ENCODE peak calls at places on chromosomes 5 and 9, in five cellular contexts. H is HCT116, O is HepG2, Y is GM12878, D is H1. G is an unnamed sample.

GRCh38 chr9:126218726-126219125 is 107.9 kb upstream of the MVB12B start:
- DNase-seq in D (no peak), H (no peak), O (no peak), Y (no peak), G (no peak)

GRCh38 chr5:139459451-139459934 is 3.0 kb downstream of the ECSCR start:
- DNase-seq in Y (peak; percentile 64), O (peak; percentile 52), H (no peak), D (no peak), G (no peak)

GRCh38 chr5:61886214-61886613 is 419.8 kb upstream of the KIF2A start:
- DNase-seq in Y (no peak), O (no peak), H (no peak), D (no peak), G (no peak)

GRCh38 chr9:126614088-126614454 is 343 bp downstream of the LMX1B start:
- DNase-seq in H (no peak), D (no peak), Y (no peak), O (no peak), G (peak; percentile 85)

GRCh38 chr5:111673896-111674626 is 82.9 kb downstream of the NREP start:
- DNase-seq in D (no peak), H (no peak), O (no peak), Y (no peak), G (no peak)

GRCh38 chr9:106481003-106481614 is 381.9 kb upstream of the ZNF462 start:
- DNase-seq in H (no peak), O (no peak), D (no peak), Y (no peak), G (no peak)

GRCh38 chr9:114884787-114885452 is 45.5 kb downstream of the TNFSF8 start:
- DNase-seq in D (no peak), O (peak; percentile 87), Y (no peak), H (no peak), G (no peak)

GRCh38 chr5:84017704-84018240 is 297.1 kb upstream of the HAPLN1 start:
- DNase-seq in Y (no peak), O (no peak), H (no peak), D (no peak), G (no peak)

GRCh38 chr5:72160959-72161358 is 53.7 kb downstream of the MAP1B start:
- DNase-seq in O (no peak), Y (no peak), D (no peak), H (no peak), G (no peak)

GRCh38 chr5:174145821-174146220 is 100.3 kb downstream of the NSG2 start:
- DNase-seq in H (no peak), D (no peak), Y (no peak), O (no peak), G (no peak)

GRCh38 chr5:169765176-169765575 is 128.1 kb downstream of the DOCK2 start:
- DNase-seq in Y (no peak), D (no peak), O (no peak), H (no peak), G (no peak)

GRCh38 chr9:37454238-37454637 is 11.0 kb downstream of the ZBTB5 start:
- DNase-seq in H (no peak), O (peak; percentile 58), Y (no peak), D (no peak), G (no peak)

DNA sequence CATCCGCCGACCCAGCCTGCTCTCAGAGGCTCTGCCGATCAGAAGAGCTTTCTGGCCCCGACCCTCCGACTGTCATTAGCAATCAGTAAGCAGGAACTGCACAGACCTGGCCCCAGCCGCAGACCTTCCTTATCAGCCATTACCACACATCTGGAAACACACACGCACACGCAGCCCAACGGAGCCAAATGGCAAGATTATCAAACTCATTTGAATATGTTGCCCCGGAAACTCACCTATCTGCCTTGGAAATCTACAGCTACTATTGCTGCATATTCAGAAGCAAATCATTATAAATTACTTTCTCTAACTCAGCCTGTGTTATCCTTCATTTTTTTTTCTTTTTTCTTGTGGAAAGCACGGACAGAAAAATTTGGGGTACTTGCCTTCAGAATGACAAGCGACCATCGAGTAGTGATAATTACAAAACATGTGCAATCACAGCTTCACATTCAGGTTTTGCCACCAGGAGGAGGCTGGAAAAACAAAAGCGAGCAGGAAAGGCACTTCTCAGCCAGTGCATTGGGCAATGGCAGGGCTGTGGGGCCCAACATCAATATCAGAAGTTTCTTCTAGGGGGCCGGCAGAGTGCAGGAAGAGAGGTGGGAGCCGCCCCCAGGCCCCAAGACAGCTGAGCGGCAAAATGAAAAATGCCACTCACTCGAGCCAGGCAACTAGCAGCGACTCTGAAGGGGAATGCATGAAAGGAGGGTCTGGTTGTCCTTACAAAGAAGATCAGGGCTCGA is 122.3 kb downstream of the VAV2 start:
- DNase-seq in D (no peak), O (no peak), Y (no peak), H (no peak), G (no peak)
- TF ChIP-seq JUND in D (no peak), O (no peak), Y (no peak), H (no peak), G (no peak)

DNA sequence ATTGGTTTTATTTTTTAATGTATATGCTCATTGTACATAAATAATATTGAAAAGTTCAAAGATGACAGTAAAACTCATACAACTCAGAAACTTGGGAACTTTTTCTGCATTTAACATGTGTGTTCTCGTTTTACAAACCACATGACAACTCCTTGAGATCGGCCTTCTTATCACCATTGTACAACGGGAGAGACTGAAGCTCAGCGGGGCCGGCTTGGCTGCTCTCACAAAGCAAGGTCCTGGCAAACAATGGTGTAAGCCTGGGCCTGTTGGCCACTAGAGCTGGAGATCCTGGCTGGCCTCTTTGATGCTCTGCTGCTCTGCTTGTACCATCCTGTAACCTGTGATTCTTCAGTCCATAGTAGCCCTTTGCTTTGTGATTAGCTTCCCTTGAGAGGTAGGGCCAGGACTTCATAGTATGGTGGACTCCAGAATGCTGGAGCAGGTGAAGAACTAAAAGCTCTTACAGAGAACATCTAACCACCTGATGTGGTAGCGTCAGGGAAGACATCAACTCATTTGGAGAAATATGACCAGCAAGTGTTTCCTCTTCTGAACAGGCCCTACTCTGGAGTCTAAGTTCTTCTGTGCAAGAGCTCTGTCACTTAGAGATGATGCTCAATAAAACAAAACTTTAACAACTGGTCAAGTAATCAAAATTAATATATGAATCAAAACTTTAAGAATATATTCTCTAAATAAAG is 85.6 kb downstream of the CYFIP2 start:
- DNase-seq in H (no peak), D (no peak), O (no peak), Y (no peak), G (no peak)
- TF ChIP-seq JUND in H (no peak), D (no peak), O (no peak), Y (no peak), G (no peak)

GRCh38 chr5:177303121-177303924 is at the start of the genes PRELID1 and RAB24:
- DNase-seq in Y (no peak), O (peak; percentile 67), D (peak; percentile 97), H (no peak), G (peak; percentile 73)

GRCh38 chr5:177300236-177300880 is 3.2 kb downstream of the RAB24 start:
- DNase-seq in D (no peak), Y (peak; percentile 77), O (no peak), H (no peak), G (no peak)

GRCh38 chr5:177302354-177303110 is 987 bp downstream of the RAB24 start:
- DNase-seq in D (no peak), Y (no peak), H (no peak), O (no peak), G (no peak)

GRCh38 chr5:177300971-177301370 is 2.5 kb downstream of the RAB24 start:
- DNase-seq in Y (no peak), O (no peak), H (no peak), D (no peak), G (no peak)

DNA sequence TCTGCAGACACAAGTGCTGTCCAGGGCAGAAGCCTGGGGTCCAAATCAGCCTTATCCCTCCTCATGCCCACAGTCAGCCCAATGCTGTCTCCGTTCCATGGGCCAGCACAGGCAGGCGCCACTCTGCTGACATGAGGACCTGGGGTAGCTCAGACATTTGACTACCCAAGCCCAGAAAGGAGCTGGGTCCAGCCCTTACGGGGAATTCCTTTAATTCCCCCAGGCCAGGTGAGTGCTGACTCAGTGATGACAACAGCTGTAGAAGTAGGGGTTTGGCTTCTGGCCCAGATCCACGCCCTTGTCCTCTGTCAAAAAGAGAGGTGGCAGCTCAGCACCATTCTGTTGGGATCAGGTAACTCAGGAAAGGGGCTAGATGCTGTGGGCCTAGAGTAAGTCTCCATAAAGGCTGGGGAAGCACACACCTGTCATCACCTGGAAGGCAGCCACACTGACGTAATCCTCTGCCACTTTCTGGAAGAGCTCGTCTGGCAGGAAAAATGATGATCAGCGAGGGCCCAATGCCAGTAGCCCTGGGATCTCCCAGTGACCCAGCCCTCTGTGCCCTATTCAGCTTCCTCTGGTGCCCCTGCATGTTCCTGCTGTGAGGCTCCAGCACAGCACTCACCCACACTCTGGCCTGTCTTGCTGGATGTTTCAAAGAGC is 1.9 kb downstream of the RAB24 start:
- DNase-seq in D (no peak), H (no peak), O (no peak), Y (no peak), G (peak; percentile 51)
- TF ChIP-seq JUND in D (no peak), H (no peak), O (no peak), Y (no peak), G (peak; percentile 79)

DNA sequence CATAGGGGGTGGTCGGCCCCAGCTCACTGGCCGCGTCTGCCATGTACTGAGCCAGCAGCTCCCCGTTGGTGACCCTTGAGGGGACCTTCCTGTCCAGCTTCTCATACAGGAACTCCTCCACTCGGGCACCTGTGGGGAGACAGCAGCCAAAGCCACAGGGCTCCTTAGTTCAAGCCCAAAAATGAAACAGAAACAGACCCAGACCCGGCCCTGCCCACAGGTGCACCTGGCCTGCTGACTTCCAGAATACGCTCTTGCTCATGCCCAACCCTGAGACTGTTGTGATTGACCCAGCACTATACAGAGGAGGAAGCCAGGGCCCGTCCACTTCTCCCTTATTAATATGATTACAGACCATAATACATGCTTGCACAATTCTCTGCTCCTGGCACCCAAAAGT is 7.0 kb downstream of the SH3GLB2 start:
- DNase-seq in D (no peak), H (no peak), O (no peak), Y (peak; percentile 28), G (no peak)
- TF ChIP-seq JUND in D (no peak), H (no peak), O (no peak), Y (no peak), G (no peak)

DNA sequence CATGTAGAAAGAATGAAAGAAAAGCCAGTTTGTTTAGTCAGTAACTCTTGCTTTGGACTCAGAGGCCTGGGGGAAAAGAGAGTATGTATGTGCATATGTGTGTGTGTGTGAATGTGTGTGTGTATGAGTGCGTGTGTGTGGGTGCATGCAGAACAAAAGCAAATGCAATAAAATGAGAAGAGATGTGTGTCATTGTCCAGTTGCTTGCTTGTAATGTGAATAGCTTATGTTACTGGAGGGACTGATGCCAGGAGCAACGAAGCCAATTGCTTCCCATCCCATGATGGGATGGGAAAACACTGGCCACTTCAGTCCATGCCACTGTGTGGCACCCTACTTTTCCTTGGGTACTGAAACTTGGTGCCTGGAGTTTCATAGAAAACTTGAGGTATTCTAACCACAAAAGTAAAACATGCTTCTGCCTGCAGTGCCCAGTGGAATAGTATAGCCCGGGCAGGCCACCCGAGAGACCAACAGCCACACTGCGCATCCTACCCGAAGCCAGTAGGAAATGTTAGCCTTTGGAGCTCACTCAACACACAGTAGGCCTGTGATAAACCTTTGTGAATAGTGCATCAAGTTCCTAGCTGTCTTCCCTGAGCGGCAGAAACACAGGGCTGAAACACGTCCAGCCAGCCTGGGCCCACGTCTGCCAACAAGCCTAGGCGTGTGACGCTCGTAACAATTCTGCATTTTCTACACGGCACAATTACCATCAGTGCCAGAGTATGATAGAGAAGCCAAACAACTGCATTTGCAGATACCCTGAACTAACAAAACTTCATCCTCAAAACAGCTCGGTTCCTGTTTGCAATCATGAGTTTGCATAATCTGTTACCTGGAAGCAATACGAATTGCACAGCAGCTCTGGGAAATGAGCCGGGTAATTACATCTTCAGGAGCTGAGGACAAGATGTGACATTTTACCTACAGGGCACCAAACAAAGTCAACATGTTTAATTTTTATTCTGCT is 198.1 kb downstream of the SYK start:
- DNase-seq in Y (no peak), D (no peak), O (no peak), H (no peak), G (no peak)
- TF ChIP-seq JUND in Y (no peak), D (no peak), O (no peak), H (no peak), G (no peak)

GRCh38 chr5:140631831-140632365 is 1.1 kb downstream of the CD14 start:
- DNase-seq in D (no peak), O (no peak), H (no peak), Y (no peak), G (no peak)
- TF ChIP-seq JUND in D (no peak), O (no peak), H (no peak), Y (no peak), G (no peak)

G was measured in T47D.